ENCODE peak calls at places on chromosomes 5 and 9, in five cellular contexts. A, W, R, N and L are unnamed samples.

GRCh38 chr9:91500509-91501011 is 76.9 kb upstream of the NFIL3 start:
- DNase-seq in A (no peak), R (peak; percentile 93), N (no peak), W (peak; percentile 82), L (no peak)

GRCh38 chr5:82406200-82406773 is 128.1 kb upstream of the RPS23 start:
- DNase-seq in R (peak; percentile 91), N (no peak), W (peak; percentile 55), A (no peak), L (no peak)

GRCh38 chr9:132207839-132208615 is 46.2 kb downstream of the NTNG2 start:
- DNase-seq in A (no peak), N (no peak), W (no peak), R (no peak), L (no peak)

GRCh38 chr5:14156611-14157493 is 13.7 kb downstream of the TRIO start:
- DNase-seq in A (no peak), N (no peak), W (peak; percentile 96), R (peak; percentile 98), L (peak; percentile 26)

GRCh38 chr5:132456553-132457361 is 33.8 kb downstream of the IRF1 start:
- DNase-seq in W (peak; percentile 45), N (no peak), R (no peak), A (peak; percentile 84), L (no peak)

GRCh38 chr9:85425153-85425611 is 316.6 kb downstream of the AGTPBP1 start:
- DNase-seq in N (peak; percentile 71), A (peak; percentile 64), R (peak; percentile 71), W (peak; percentile 1), L (peak; percentile 10)

GRCh38 chr9:77597057-77597456 is 51.1 kb downstream of the GNA14 start:
- DNase-seq in W (peak; percentile 8), N (no peak), R (no peak), A (no peak), L (no peak)

GRCh38 chr5:50340757-50341156 is 100.3 kb downstream of the EMB start:
- DNase-seq in R (no peak), W (no peak), N (no peak), A (no peak), L (no peak)

GRCh38 chr5:93603191-93603590 is 20.2 kb downstream of the NR2F1 start:
- DNase-seq in A (no peak), R (peak; percentile 51), N (no peak), W (no peak), L (no peak)

GRCh38 chr5:159003045-159004030 is 96.4 kb downstream of the EBF1 start:
- DNase-seq in A (no peak), N (no peak), R (peak; percentile 72), W (no peak), L (no peak)

GRCh38 chr5:134175874-134176522 is 752 bp downstream of the SKP1 start:
- DNase-seq in R (peak; percentile 22), W (peak; percentile 21), A (no peak), N (no peak), L (no peak)

GRCh38 chr5:59055745-59056448 is 473.0 kb downstream of the RAB3C start:
- DNase-seq in R (no peak), W (no peak), A (no peak), N (no peak), L (no peak)

GRCh38 chr9:98006127-98006796 is 23.1 kb downstream of the ANP32B start:
- DNase-seq in W (no peak), R (peak; percentile 27), N (no peak), A (no peak), L (no peak)

GRCh38 chr5:32709789-32710334 is 1.3 kb upstream of the NPR3 start:
- DNase-seq in N (peak; percentile 57), A (peak; percentile 70), W (peak; percentile 78), R (peak; percentile 83), L (no peak)

GRCh38 chr9:13364271-13364670 is 84.8 kb upstream of the MPDZ start:
- DNase-seq in A (no peak), W (no peak), R (peak; percentile 33), N (no peak), L (no peak)

GRCh38 chr9:114938687-114939575 is 8.5 kb upstream of the TNFSF8 start:
- DNase-seq in N (no peak), W (no peak), R (no peak), A (no peak), L (no peak)

GRCh38 chr9:23314247-23314646 is 511.8 kb downstream of the ELAVL2 start:
- DNase-seq in A (no peak), R (no peak), N (no peak), W (no peak), L (no peak)

GRCh38 chr5:54556136-54556535 is 38.6 kb downstream of the SNX18 start:
- DNase-seq in R (peak; percentile 16), A (no peak), N (no peak), W (no peak), L (no peak)

GRCh38 chr5:180563994-180564393 is 27.3 kb downstream of the SCGB3A1 start:
- DNase-seq in N (no peak), A (no peak), R (no peak), W (no peak), L (no peak)

GRCh38 chr5:174559141-174559540 is 165.2 kb upstream of the MSX2 start:
- DNase-seq in A (no peak), W (no peak), R (peak; percentile 81), N (no peak), L (no peak)